ENCODE peak calls at places on chromosomes 12 and 14, in ten cellular contexts. One of them, this sample, is unnamed.

GRCh38 chr12:47184813-47185212 is 105.1 kb upstream of the AMIGO2 start:
- DNase-seq in GM12865: no peak
- DNase-seq in NCI-H1092 treated with DMSO at 0.1 percent for 48 hours: no peak
- DNase-seq in GM12878: no peak
- DNase-seq in activated CD4-positive, CD25-positive, alpha-beta regulatory T cell treated with anti-CD3 and anti-CD28 coated beads, Interleukin-2, amount 50 U/mL, for 72 hours: no peak
- DNase-seq in OCI-LY7: no peak
- DNase-seq in bronchial epithelial cell: peak
- DNase-seq in GM10248: no peak
- DNase-seq in psoas muscle: no peak
- DNase-seq in Calu3: peak
- DNase-seq in this sample: no peak

GRCh38 chr12:83886479-83886878 is 1026.1 kb downstream of the SLC6A15 start:
- DNase-seq in GM12878: no peak
- DNase-seq in bronchial epithelial cell: no peak
- DNase-seq in OCI-LY7: no peak
- DNase-seq in psoas muscle: no peak
- DNase-seq in GM10248: no peak
- DNase-seq in Calu3: no peak
- DNase-seq in GM12865: no peak
- DNase-seq in activated CD4-positive, CD25-positive, alpha-beta regulatory T cell treated with anti-CD3 and anti-CD28 coated beads, Interleukin-2, amount 50 U/mL, for 72 hours: no peak
- DNase-seq in NCI-H1092 treated with DMSO at 0.1 percent for 48 hours: no peak
- DNase-seq in this sample: no peak

GRCh38 chr12:3145546-3146310 is 68.5 kb downstream of the TSPAN9 start:
- DNase-seq in psoas muscle: no peak
- DNase-seq in NCI-H1092 treated with DMSO at 0.1 percent for 48 hours: no peak
- DNase-seq in GM12865: no peak
- DNase-seq in bronchial epithelial cell: no peak
- DNase-seq in activated CD4-positive, CD25-positive, alpha-beta regulatory T cell treated with anti-CD3 and anti-CD28 coated beads, Interleukin-2, amount 50 U/mL, for 72 hours: no peak
- DNase-seq in GM12878: no peak
- DNase-seq in OCI-LY7: no peak
- DNase-seq in GM10248: no peak
- DNase-seq in Calu3: no peak
- DNase-seq in this sample: no peak

GRCh38 chr12:108622425-108622824 is 11.3 kb downstream of the SELPLG start:
- DNase-seq in GM12878: no peak
- DNase-seq in Calu3: no peak
- DNase-seq in bronchial epithelial cell: peak
- DNase-seq in GM12865: peak
- DNase-seq in activated CD4-positive, CD25-positive, alpha-beta regulatory T cell treated with anti-CD3 and anti-CD28 coated beads, Interleukin-2, amount 50 U/mL, for 72 hours: no peak
- DNase-seq in OCI-LY7: peak
- DNase-seq in GM10248: peak
- DNase-seq in psoas muscle: no peak
- DNase-seq in NCI-H1092 treated with DMSO at 0.1 percent for 48 hours: no peak
- DNase-seq in this sample: no peak

GRCh38 chr12:12010277-12011031 is 60.3 kb upstream of the BCL2L14 start:
- DNase-seq in Calu3: no peak
- DNase-seq in activated CD4-positive, CD25-positive, alpha-beta regulatory T cell treated with anti-CD3 and anti-CD28 coated beads, Interleukin-2, amount 50 U/mL, for 72 hours: peak
- DNase-seq in GM12865: peak
- DNase-seq in OCI-LY7: peak
- DNase-seq in GM12878: peak
- DNase-seq in GM10248: peak
- DNase-seq in psoas muscle: peak
- DNase-seq in bronchial epithelial cell: no peak
- DNase-seq in NCI-H1092 treated with DMSO at 0.1 percent for 48 hours: no peak
- DNase-seq in this sample: peak

GRCh38 chr14:94472842-94473241 is 3.2 kb downstream of the SERPINA9 start:
- DNase-seq in OCI-LY7: no peak
- DNase-seq in GM12878: no peak
- DNase-seq in GM12865: no peak
- DNase-seq in GM10248: no peak
- DNase-seq in activated CD4-positive, CD25-positive, alpha-beta regulatory T cell treated with anti-CD3 and anti-CD28 coated beads, Interleukin-2, amount 50 U/mL, for 72 hours: no peak
- DNase-seq in psoas muscle: no peak
- DNase-seq in Calu3: no peak
- DNase-seq in bronchial epithelial cell: no peak
- DNase-seq in NCI-H1092 treated with DMSO at 0.1 percent for 48 hours: no peak
- DNase-seq in this sample: no peak

GRCh38 chr12:131072446-131073230 is 118.9 kb downstream of the ADGRD1 start:
- DNase-seq in GM12865: no peak
- DNase-seq in NCI-H1092 treated with DMSO at 0.1 percent for 48 hours: no peak
- DNase-seq in psoas muscle: no peak
- DNase-seq in OCI-LY7: no peak
- DNase-seq in GM12878: no peak
- DNase-seq in bronchial epithelial cell: no peak
- DNase-seq in activated CD4-positive, CD25-positive, alpha-beta regulatory T cell treated with anti-CD3 and anti-CD28 coated beads, Interleukin-2, amount 50 U/mL, for 72 hours: no peak
- DNase-seq in Calu3: no peak
- DNase-seq in GM10248: no peak
- DNase-seq in this sample: no peak

GRCh38 chr14:100132903-100133510 is 26.4 kb downstream of the DEGS2 start:
- DNase-seq in Calu3: no peak
- DNase-seq in GM12865: no peak
- DNase-seq in activated CD4-positive, CD25-positive, alpha-beta regulatory T cell treated with anti-CD3 and anti-CD28 coated beads, Interleukin-2, amount 50 U/mL, for 72 hours: no peak
- DNase-seq in NCI-H1092 treated with DMSO at 0.1 percent for 48 hours: no peak
- DNase-seq in OCI-LY7: no peak
- DNase-seq in psoas muscle: no peak
- DNase-seq in bronchial epithelial cell: no peak
- DNase-seq in GM12878: no peak
- DNase-seq in GM10248: no peak
- DNase-seq in this sample: no peak

GRCh38 chr12:42612258-42612608 is 22.7 kb upstream of the PRICKLE1 start:
- DNase-seq in GM12865: no peak
- DNase-seq in GM10248: no peak
- DNase-seq in NCI-H1092 treated with DMSO at 0.1 percent for 48 hours: no peak
- DNase-seq in psoas muscle: no peak
- DNase-seq in Calu3: no peak
- DNase-seq in bronchial epithelial cell: no peak
- DNase-seq in GM12878: no peak
- DNase-seq in activated CD4-positive, CD25-positive, alpha-beta regulatory T cell treated with anti-CD3 and anti-CD28 coated beads, Interleukin-2, amount 50 U/mL, for 72 hours: no peak
- DNase-seq in OCI-LY7: no peak
- DNase-seq in this sample: no peak

GRCh38 chr14:20460458-20461229 is 590 bp downstream of the PIP4P1 start:
- DNase-seq in activated CD4-positive, CD25-positive, alpha-beta regulatory T cell treated with anti-CD3 and anti-CD28 coated beads, Interleukin-2, amount 50 U/mL, for 72 hours: peak
- DNase-seq in GM10248: no peak
- DNase-seq in psoas muscle: no peak
- DNase-seq in Calu3: peak
- DNase-seq in GM12878: peak
- DNase-seq in NCI-H1092 treated with DMSO at 0.1 percent for 48 hours: no peak
- DNase-seq in bronchial epithelial cell: no peak
- DNase-seq in GM12865: peak
- DNase-seq in OCI-LY7: peak
- DNase-seq in this sample: peak

GRCh38 chr12:58491296-58491695 is 429.0 kb downstream of the LRIG3 start:
- DNase-seq in GM12878: no peak
- DNase-seq in OCI-LY7: no peak
- DNase-seq in GM12865: no peak
- DNase-seq in GM10248: no peak
- DNase-seq in NCI-H1092 treated with DMSO at 0.1 percent for 48 hours: no peak
- DNase-seq in activated CD4-positive, CD25-positive, alpha-beta regulatory T cell treated with anti-CD3 and anti-CD28 coated beads, Interleukin-2, amount 50 U/mL, for 72 hours: no peak
- DNase-seq in bronchial epithelial cell: peak
- DNase-seq in psoas muscle: no peak
- DNase-seq in Calu3: no peak
- DNase-seq in this sample: no peak

GRCh38 chr12:110108309-110109036 is 15.7 kb upstream of the IFT81 start:
- DNase-seq in OCI-LY7: no peak
- DNase-seq in GM10248: no peak
- DNase-seq in NCI-H1092 treated with DMSO at 0.1 percent for 48 hours: no peak
- DNase-seq in Calu3: peak
- DNase-seq in GM12878: no peak
- DNase-seq in GM12865: no peak
- DNase-seq in bronchial epithelial cell: no peak
- DNase-seq in activated CD4-positive, CD25-positive, alpha-beta regulatory T cell treated with anti-CD3 and anti-CD28 coated beads, Interleukin-2, amount 50 U/mL, for 72 hours: no peak
- DNase-seq in psoas muscle: no peak
- DNase-seq in this sample: no peak

GRCh38 chr14:96253140-96253539 is 2.9 kb upstream of the BDKRB1 start:
- DNase-seq in OCI-LY7: no peak
- DNase-seq in Calu3: peak
- DNase-seq in GM10248: no peak
- DNase-seq in bronchial epithelial cell: peak
- DNase-seq in psoas muscle: no peak
- DNase-seq in GM12865: no peak
- DNase-seq in GM12878: no peak
- DNase-seq in activated CD4-positive, CD25-positive, alpha-beta regulatory T cell treated with anti-CD3 and anti-CD28 coated beads, Interleukin-2, amount 50 U/mL, for 72 hours: no peak
- DNase-seq in NCI-H1092 treated with DMSO at 0.1 percent for 48 hours: no peak
- DNase-seq in this sample: no peak

GRCh38 chr14:91202234-91202974 is 42.1 kb downstream of the GPR68 start:
- DNase-seq in psoas muscle: peak
- DNase-seq in activated CD4-positive, CD25-positive, alpha-beta regulatory T cell treated with anti-CD3 and anti-CD28 coated beads, Interleukin-2, amount 50 U/mL, for 72 hours: no peak
- DNase-seq in Calu3: no peak
- DNase-seq in GM10248: no peak
- DNase-seq in NCI-H1092 treated with DMSO at 0.1 percent for 48 hours: no peak
- DNase-seq in OCI-LY7: no peak
- DNase-seq in GM12865: no peak
- DNase-seq in bronchial epithelial cell: no peak
- DNase-seq in GM12878: no peak
- DNase-seq in this sample: no peak

GRCh38 chr14:72686832-72687231 is 207.1 kb downstream of the DPF3 start:
- DNase-seq in GM10248: no peak
- DNase-seq in activated CD4-positive, CD25-positive, alpha-beta regulatory T cell treated with anti-CD3 and anti-CD28 coated beads, Interleukin-2, amount 50 U/mL, for 72 hours: no peak
- DNase-seq in NCI-H1092 treated with DMSO at 0.1 percent for 48 hours: no peak
- DNase-seq in Calu3: no peak
- DNase-seq in GM12878: no peak
- DNase-seq in psoas muscle: no peak
- DNase-seq in OCI-LY7: no peak
- DNase-seq in GM12865: no peak
- DNase-seq in bronchial epithelial cell: no peak
- DNase-seq in this sample: no peak

GRCh38 chr14:69924181-69924580 is 45.0 kb downstream of the SMOC1 start:
- DNase-seq in Calu3: no peak
- DNase-seq in activated CD4-positive, CD25-positive, alpha-beta regulatory T cell treated with anti-CD3 and anti-CD28 coated beads, Interleukin-2, amount 50 U/mL, for 72 hours: no peak
- DNase-seq in OCI-LY7: no peak
- DNase-seq in GM10248: no peak
- DNase-seq in GM12865: no peak
- DNase-seq in NCI-H1092 treated with DMSO at 0.1 percent for 48 hours: no peak
- DNase-seq in psoas muscle: no peak
- DNase-seq in GM12878: no peak
- DNase-seq in bronchial epithelial cell: no peak
- DNase-seq in this sample: no peak

GRCh38 chr12:127280393-127281275 is 986.3 kb upstream of the TMEM132C start:
- DNase-seq in NCI-H1092 treated with DMSO at 0.1 percent for 48 hours: peak
- DNase-seq in psoas muscle: peak
- DNase-seq in GM12865: peak
- DNase-seq in activated CD4-positive, CD25-positive, alpha-beta regulatory T cell treated with anti-CD3 and anti-CD28 coated beads, Interleukin-2, amount 50 U/mL, for 72 hours: peak
- DNase-seq in bronchial epithelial cell: no peak
- DNase-seq in Calu3: no peak
- DNase-seq in OCI-LY7: peak
- DNase-seq in GM12878: no peak
- DNase-seq in GM10248: peak
- DNase-seq in this sample: peak

GRCh38 chr12:31807773-31808097 is 78.9 kb upstream of the AMN1 start:
- DNase-seq in bronchial epithelial cell: no peak
- DNase-seq in activated CD4-positive, CD25-positive, alpha-beta regulatory T cell treated with anti-CD3 and anti-CD28 coated beads, Interleukin-2, amount 50 U/mL, for 72 hours: no peak
- DNase-seq in NCI-H1092 treated with DMSO at 0.1 percent for 48 hours: no peak
- DNase-seq in OCI-LY7: no peak
- DNase-seq in Calu3: no peak
- DNase-seq in GM12865: peak
- DNase-seq in GM12878: no peak
- DNase-seq in GM10248: no peak
- DNase-seq in psoas muscle: no peak
- DNase-seq in this sample: no peak

GRCh38 chr12:116152268-116152667 is 125.2 kb downstream of the MED13L start:
- DNase-seq in GM10248: no peak
- DNase-seq in GM12865: peak
- DNase-seq in psoas muscle: no peak
- DNase-seq in GM12878: no peak
- DNase-seq in NCI-H1092 treated with DMSO at 0.1 percent for 48 hours: no peak
- DNase-seq in bronchial epithelial cell: peak
- DNase-seq in Calu3: no peak
- DNase-seq in activated CD4-positive, CD25-positive, alpha-beta regulatory T cell treated with anti-CD3 and anti-CD28 coated beads, Interleukin-2, amount 50 U/mL, for 72 hours: no peak
- DNase-seq in OCI-LY7: no peak
- DNase-seq in this sample: no peak

GRCh38 chr12:24948452-24948815 is 467 bp downstream of the BCAT1 start:
- DNase-seq in NCI-H1092 treated with DMSO at 0.1 percent for 48 hours: no peak
- DNase-seq in bronchial epithelial cell: peak
- DNase-seq in GM12865: peak
- DNase-seq in psoas muscle: no peak
- DNase-seq in GM12878: peak
- DNase-seq in GM10248: peak
- DNase-seq in OCI-LY7: peak
- DNase-seq in activated CD4-positive, CD25-positive, alpha-beta regulatory T cell treated with anti-CD3 and anti-CD28 coated beads, Interleukin-2, amount 50 U/mL, for 72 hours: no peak
- DNase-seq in Calu3: no peak
- DNase-seq in this sample: no peak

GRCh38 chr14:63578300-63578699 is 35.1 kb upstream of the PPP2R5E start:
- DNase-seq in psoas muscle: no peak
- DNase-seq in GM10248: no peak
- DNase-seq in activated CD4-positive, CD25-positive, alpha-beta regulatory T cell treated with anti-CD3 and anti-CD28 coated beads, Interleukin-2, amount 50 U/mL, for 72 hours: no peak
- DNase-seq in GM12878: no peak
- DNase-seq in OCI-LY7: no peak
- DNase-seq in Calu3: no peak
- DNase-seq in GM12865: no peak
- DNase-seq in NCI-H1092 treated with DMSO at 0.1 percent for 48 hours: no peak
- DNase-seq in bronchial epithelial cell: peak
- DNase-seq in this sample: no peak

GRCh38 chr12:6312529-6313325 is 2.2 kb downstream of the PLEKHG6 start:
- DNase-seq in psoas muscle: no peak
- DNase-seq in bronchial epithelial cell: peak
- DNase-seq in GM12878: peak
- DNase-seq in GM10248: peak
- DNase-seq in GM12865: peak
- DNase-seq in NCI-H1092 treated with DMSO at 0.1 percent for 48 hours: no peak
- DNase-seq in activated CD4-positive, CD25-positive, alpha-beta regulatory T cell treated with anti-CD3 and anti-CD28 coated beads, Interleukin-2, amount 50 U/mL, for 72 hours: no peak
- DNase-seq in OCI-LY7: no peak
- DNase-seq in Calu3: peak
- DNase-seq in this sample: no peak

GRCh38 chr14:90850487-90850886 is 34.3 kb upstream of the TTC7B start:
- DNase-seq in bronchial epithelial cell: peak
- DNase-seq in Calu3: peak
- DNase-seq in GM12865: no peak
- DNase-seq in OCI-LY7: no peak
- DNase-seq in NCI-H1092 treated with DMSO at 0.1 percent for 48 hours: no peak
- DNase-seq in GM10248: no peak
- DNase-seq in GM12878: no peak
- DNase-seq in activated CD4-positive, CD25-positive, alpha-beta regulatory T cell treated with anti-CD3 and anti-CD28 coated beads, Interleukin-2, amount 50 U/mL, for 72 hours: no peak
- DNase-seq in psoas muscle: no peak
- DNase-seq in this sample: no peak

GRCh38 chr12:110369992-110370391 is 33.5 kb downstream of the ANAPC7 start:
- DNase-seq in Calu3: no peak
- DNase-seq in GM10248: no peak
- DNase-seq in OCI-LY7: no peak
- DNase-seq in bronchial epithelial cell: no peak
- DNase-seq in GM12865: no peak
- DNase-seq in NCI-H1092 treated with DMSO at 0.1 percent for 48 hours: no peak
- DNase-seq in psoas muscle: no peak
- DNase-seq in activated CD4-positive, CD25-positive, alpha-beta regulatory T cell treated with anti-CD3 and anti-CD28 coated beads, Interleukin-2, amount 50 U/mL, for 72 hours: no peak
- DNase-seq in GM12878: no peak
- DNase-seq in this sample: no peak

GRCh38 chr12:124228050-124228711 is 66.7 kb upstream of the RFLNA start:
- DNase-seq in psoas muscle: no peak
- DNase-seq in NCI-H1092 treated with DMSO at 0.1 percent for 48 hours: no peak
- DNase-seq in Calu3: no peak
- DNase-seq in GM12865: no peak
- DNase-seq in GM10248: no peak
- DNase-seq in bronchial epithelial cell: no peak
- DNase-seq in OCI-LY7: no peak
- DNase-seq in GM12878: no peak
- DNase-seq in activated CD4-positive, CD25-positive, alpha-beta regulatory T cell treated with anti-CD3 and anti-CD28 coated beads, Interleukin-2, amount 50 U/mL, for 72 hours: no peak
- DNase-seq in this sample: no peak

GRCh38 chr14:68306934-68307758 is 485.7 kb downstream of the ZFP36L1 start:
- DNase-seq in OCI-LY7: no peak
- DNase-seq in GM12865: no peak
- DNase-seq in psoas muscle: no peak
- DNase-seq in NCI-H1092 treated with DMSO at 0.1 percent for 48 hours: peak
- DNase-seq in activated CD4-positive, CD25-positive, alpha-beta regulatory T cell treated with anti-CD3 and anti-CD28 coated beads, Interleukin-2, amount 50 U/mL, for 72 hours: no peak
- DNase-seq in bronchial epithelial cell: no peak
- DNase-seq in GM12878: no peak
- DNase-seq in Calu3: peak
- DNase-seq in GM10248: no peak
- DNase-seq in this sample: no peak

This sample was measured in T-helper 17 cell.